ENCODE peak calls at places on chromosomes 3 and 15, in eight cellular contexts. U is SJSA1; X is ovary; G is CD4-positive, alpha-beta T cell; M is caudate nucleus; E is tibial nerve; S is H9; I is AG04450. D is an unnamed sample.

GRCh38 chr3:35042210-35042960 is 596.9 kb upstream of the ARPP21 start:
- DNase-seq in S (no peak), G (no peak), E (no peak), I (no peak), M (no peak), U (no peak), X (no peak), D (peak; percentile 37)

GRCh38 chr15:67126551-67127333 is 61.3 kb downstream of the SMAD3 start:
- DNase-seq in X (no peak), U (no peak), E (no peak), S (no peak), G (no peak), M (no peak), I (no peak), D (peak; percentile 76)

GRCh38 chr3:47194994-47195393 is 31.1 kb upstream of the SETD2 start:
- DNase-seq in S (no peak), X (no peak), I (no peak), E (no peak), M (no peak), G (no peak), U (no peak), D (no peak)

GRCh38 chr3:128609294-128609693 is 41.3 kb downstream of the RPN1 start:
- DNase-seq in I (no peak), M (no peak), G (no peak), S (no peak), U (no peak), X (no peak), E (no peak), D (no peak)

GRCh38 chr15:48968066-48968465 is 4.3 kb upstream of the SHC4 start:
- DNase-seq in G (no peak), U (no peak), X (no peak), S (no peak), I (no peak), E (no peak), M (no peak), D (no peak)

GRCh38 chr3:40624189-40624754 is 99.5 kb downstream of the ZNF621 start:
- DNase-seq in E (no peak), M (no peak), U (no peak), I (no peak), G (no peak), X (no peak), S (no peak), D (no peak)

GRCh38 chr3:142958707-142959106 is 4.8 kb downstream of the PAQR9 start:
- DNase-seq in S (no peak), U (no peak), E (no peak), X (no peak), I (no peak), G (no peak), M (no peak), D (no peak)

GRCh38 chr3:40877651-40878463 is 321.4 kb upstream of the CTNNB1 start:
- DNase-seq in S (no peak), E (peak; percentile 44), U (no peak), G (no peak), X (peak; percentile 72), M (no peak), I (no peak), D (peak; percentile 84)

GRCh38 chr3:159857840-159858239 is 130.8 kb upstream of the IL12A start:
- DNase-seq in U (no peak), M (no peak), G (no peak), S (no peak), E (no peak), X (no peak), I (no peak), D (no peak)

DNA sequence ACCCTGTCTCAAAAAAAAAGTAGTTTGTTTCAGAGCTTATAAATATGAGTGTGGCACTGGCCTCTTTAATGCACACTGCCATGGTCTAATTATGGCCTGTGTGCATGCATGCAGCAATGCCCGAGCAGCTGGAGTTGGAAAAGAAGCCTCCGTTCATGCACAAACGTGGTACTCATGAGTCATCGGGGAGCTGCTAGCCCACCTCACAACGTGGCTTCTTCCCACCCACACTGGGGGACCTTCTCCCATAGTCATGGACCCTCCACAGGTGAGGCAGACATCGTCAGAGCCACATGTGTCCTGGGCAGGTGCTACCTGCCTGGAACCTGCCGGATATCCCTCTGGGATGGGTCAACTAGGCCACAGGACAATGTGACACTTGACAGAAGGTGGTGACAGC is 66.7 kb downstream of the ATP10A start:
- DNase-seq in E (no peak), G (no peak), M (no peak), X (no peak), U (no peak), S (peak; percentile 7), I (no peak), D (no peak)
- H3K27ac ChIP-seq in E (peak overlapping the region; percentile 75), G (no peak overlapping the region), M (no peak overlapping the region), X (no peak overlapping the region), U (no peak overlapping the region), S (no peak overlapping the region), I (no peak overlapping the region), D (no peak overlapping the region)

DNA sequence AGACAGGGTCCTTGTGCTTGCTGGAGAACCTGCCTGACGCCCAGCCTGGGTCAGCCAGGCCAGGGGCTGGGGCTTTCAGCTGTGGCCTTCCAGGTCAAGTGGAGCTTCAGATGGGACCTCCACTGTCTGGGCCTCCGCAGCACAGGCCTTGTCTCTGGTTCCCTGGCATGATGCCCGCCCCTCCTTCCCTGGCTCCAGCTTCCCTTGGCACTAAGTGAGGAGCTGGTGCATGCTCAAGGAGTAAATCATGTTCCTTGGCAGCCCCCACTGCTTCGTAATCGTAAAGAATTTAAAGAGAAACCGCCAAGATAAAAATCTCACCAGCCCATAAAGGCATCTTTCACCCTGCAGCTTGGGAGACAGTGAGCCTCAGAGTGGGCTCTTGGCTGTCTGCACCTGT is 8.9 kb downstream of the SEMA3F start:
- DNase-seq in M (no peak), X (no peak), E (peak; percentile 47), S (no peak), I (peak; percentile 76), G (no peak), U (no peak), D (peak; percentile 69)
- H3K27ac ChIP-seq in M (no peak overlapping the region), X (peak overlapping the region; percentile 30), E (peak overlapping the region; percentile 83), S (no peak overlapping the region), I (peak overlapping the region; percentile 55), G (no peak overlapping the region), U (no peak overlapping the region), D (no peak overlapping the region)

GRCh38 chr3:167691366-167691765 is 37.6 kb upstream of the WDR49 start:
- DNase-seq in I (no peak), M (no peak), E (no peak), X (no peak), U (no peak), G (no peak), S (no peak), D (no peak)
- H3K27ac ChIP-seq in I (no peak overlapping the region), M (no peak overlapping the region), E (no peak overlapping the region), X (no peak overlapping the region), U (no peak overlapping the region), G (no peak overlapping the region), S (no peak overlapping the region), D (no peak overlapping the region)

GRCh38 chr3:57960174-57960505 is 48.1 kb upstream of the FLNB start:
- DNase-seq in U (no peak), S (no peak), X (no peak), M (no peak), I (no peak), G (no peak), E (no peak), D (no peak)
- H3K27ac ChIP-seq in U (peak overlapping the region; percentile 85), S (no peak overlapping the region), X (no peak overlapping the region), M (no peak overlapping the region), I (no peak overlapping the region), G (no peak overlapping the region), E (peak overlapping the region; percentile 65), D (no peak overlapping the region)

GRCh38 chr3:55615039-55615693 is 128.1 kb upstream of the WNT5A start:
- DNase-seq in X (no peak), U (no peak), S (no peak), E (no peak), I (no peak), G (no peak), M (no peak), D (no peak)
- H3K27ac ChIP-seq in X (no peak overlapping the region), U (no peak overlapping the region), S (peak overlapping the region; percentile 81), E (no peak overlapping the region), I (no peak overlapping the region), G (no peak overlapping the region), M (no peak overlapping the region), D (no peak overlapping the region)

D was measured in body of pancreas.